ENCODE peak calls at places on chromosomes 11 and 22, in six cellular contexts. One of them, this sample, is unnamed.

GRCh38 chr11:84291996-84292395 is 1005.8 kb upstream of the CCDC90B start:
- DNase-seq in HFFc6: no peak
- DNase-seq in AG09309: no peak
- DNase-seq in stimulated activated CD8-positive, alpha-beta memory T cell treated with anti-CD3 and anti-CD28 coated beads, Interleukin-15, amount 100 ng/mL, for 4 hours: no peak
- DNase-seq in WERI-Rb-1: no peak
- DNase-seq in adrenal gland: no peak
- DNase-seq in this sample: no peak

GRCh38 chr22:38314140-38314991 is 2.9 kb downstream of the CSNK1E start:
- DNase-seq in WERI-Rb-1: no peak
- DNase-seq in stimulated activated CD8-positive, alpha-beta memory T cell treated with anti-CD3 and anti-CD28 coated beads, Interleukin-15, amount 100 ng/mL, for 4 hours: no peak
- DNase-seq in AG09309: no peak
- DNase-seq in HFFc6: no peak
- DNase-seq in adrenal gland: no peak
- DNase-seq in this sample: no peak

GRCh38 chr22:19495562-19496323 is 16.0 kb downstream of the CDC45 start:
- DNase-seq in adrenal gland: no peak
- DNase-seq in AG09309: peak
- DNase-seq in WERI-Rb-1: no peak
- DNase-seq in stimulated activated CD8-positive, alpha-beta memory T cell treated with anti-CD3 and anti-CD28 coated beads, Interleukin-15, amount 100 ng/mL, for 4 hours: no peak
- DNase-seq in HFFc6: peak
- DNase-seq in this sample: no peak

GRCh38 chr11:8277691-8278090 is 14.0 kb upstream of the LMO1 start:
- DNase-seq in HFFc6: no peak
- DNase-seq in adrenal gland: no peak
- DNase-seq in stimulated activated CD8-positive, alpha-beta memory T cell treated with anti-CD3 and anti-CD28 coated beads, Interleukin-15, amount 100 ng/mL, for 4 hours: no peak
- DNase-seq in WERI-Rb-1: no peak
- DNase-seq in AG09309: no peak
- DNase-seq in this sample: no peak

GRCh38 chr11:416051-416756 is 1.4 kb upstream of the SIGIRR start:
- DNase-seq in adrenal gland: no peak
- DNase-seq in stimulated activated CD8-positive, alpha-beta memory T cell treated with anti-CD3 and anti-CD28 coated beads, Interleukin-15, amount 100 ng/mL, for 4 hours: no peak
- DNase-seq in AG09309: no peak
- DNase-seq in HFFc6: no peak
- DNase-seq in WERI-Rb-1: no peak
- DNase-seq in this sample: no peak

GRCh38 chr11:70112017-70112434 is 33.9 kb downstream of the ANO1 start:
- DNase-seq in WERI-Rb-1: no peak
- DNase-seq in stimulated activated CD8-positive, alpha-beta memory T cell treated with anti-CD3 and anti-CD28 coated beads, Interleukin-15, amount 100 ng/mL, for 4 hours: no peak
- DNase-seq in HFFc6: no peak
- DNase-seq in adrenal gland: no peak
- DNase-seq in AG09309: no peak
- DNase-seq in this sample: no peak

GRCh38 chr11:60988658-60989057 is 17.2 kb downstream of the CD6 start:
- DNase-seq in HFFc6: no peak
- DNase-seq in WERI-Rb-1: no peak
- DNase-seq in AG09309: no peak
- DNase-seq in stimulated activated CD8-positive, alpha-beta memory T cell treated with anti-CD3 and anti-CD28 coated beads, Interleukin-15, amount 100 ng/mL, for 4 hours: no peak
- DNase-seq in adrenal gland: no peak
- DNase-seq in this sample: no peak

GRCh38 chr11:127345819-127346459 is 345.4 kb upstream of the KIRREL3 start:
- DNase-seq in adrenal gland: peak
- DNase-seq in WERI-Rb-1: peak
- DNase-seq in stimulated activated CD8-positive, alpha-beta memory T cell treated with anti-CD3 and anti-CD28 coated beads, Interleukin-15, amount 100 ng/mL, for 4 hours: no peak
- DNase-seq in AG09309: no peak
- DNase-seq in HFFc6: peak
- DNase-seq in this sample: peak

GRCh38 chr11:36214484-36214883 is 74.7 kb downstream of the COMMD9 start:
- DNase-seq in HFFc6: no peak
- DNase-seq in AG09309: no peak
- DNase-seq in adrenal gland: no peak
- DNase-seq in stimulated activated CD8-positive, alpha-beta memory T cell treated with anti-CD3 and anti-CD28 coated beads, Interleukin-15, amount 100 ng/mL, for 4 hours: no peak
- DNase-seq in WERI-Rb-1: no peak
- DNase-seq in this sample: no peak

GRCh38 chr22:40547729-40548143 is 88.8 kb downstream of the MRTFA start:
- DNase-seq in HFFc6: no peak
- DNase-seq in stimulated activated CD8-positive, alpha-beta memory T cell treated with anti-CD3 and anti-CD28 coated beads, Interleukin-15, amount 100 ng/mL, for 4 hours: no peak
- DNase-seq in WERI-Rb-1: no peak
- DNase-seq in adrenal gland: no peak
- DNase-seq in AG09309: no peak
- DNase-seq in this sample: no peak

GRCh38 chr11:96397863-96398262 is 8.1 kb downstream of the JRKL start:
- DNase-seq in HFFc6: no peak
- DNase-seq in AG09309: no peak
- DNase-seq in stimulated activated CD8-positive, alpha-beta memory T cell treated with anti-CD3 and anti-CD28 coated beads, Interleukin-15, amount 100 ng/mL, for 4 hours: no peak
- DNase-seq in adrenal gland: no peak
- DNase-seq in WERI-Rb-1: no peak
- DNase-seq in this sample: no peak

GRCh38 chr11:128304666-128305485 is 282.5 kb downstream of the ETS1 start:
- DNase-seq in HFFc6: no peak
- DNase-seq in stimulated activated CD8-positive, alpha-beta memory T cell treated with anti-CD3 and anti-CD28 coated beads, Interleukin-15, amount 100 ng/mL, for 4 hours: no peak
- DNase-seq in adrenal gland: no peak
- DNase-seq in WERI-Rb-1: no peak
- DNase-seq in AG09309: no peak
- DNase-seq in this sample: no peak

GRCh38 chr11:41118521-41118920 is 340.9 kb downstream of the LRRC4C start:
- DNase-seq in adrenal gland: no peak
- DNase-seq in WERI-Rb-1: no peak
- DNase-seq in HFFc6: no peak
- DNase-seq in stimulated activated CD8-positive, alpha-beta memory T cell treated with anti-CD3 and anti-CD28 coated beads, Interleukin-15, amount 100 ng/mL, for 4 hours: no peak
- DNase-seq in AG09309: no peak
- DNase-seq in this sample: no peak

GRCh38 chr11:108009497-108010360 is 1.0 kb downstream of the CUL5 start:
- DNase-seq in stimulated activated CD8-positive, alpha-beta memory T cell treated with anti-CD3 and anti-CD28 coated beads, Interleukin-15, amount 100 ng/mL, for 4 hours: no peak
- DNase-seq in WERI-Rb-1: no peak
- DNase-seq in AG09309: no peak
- DNase-seq in HFFc6: no peak
- DNase-seq in adrenal gland: peak
- DNase-seq in this sample: no peak

This sample was measured in BE2C.